ENCODE peak calls at places on chromosomes 4 and X, in five cellular contexts. F is IMR-90; U is RPMI7951; Y is naive thymus-derived CD4-positive, alpha-beta T cell; S is nephron progenitor cell. W is an unnamed sample.

GRCh38 chr4:48329193-48329592 is 12.1 kb upstream of the SLAIN2 start:
- DNase-seq in F (no peak), S (no peak), Y (no peak), U (no peak), W (no peak)

GRCh38 chr4:41887821-41888699 is 47.2 kb upstream of the TMEM33 start:
- DNase-seq in S (peak), U (peak), F (peak), Y (peak), W (peak)

GRCh38 chr4:72984351-72984750 is 85.2 kb downstream of the COX18 start:
- DNase-seq in F (no peak), U (no peak), Y (no peak), S (no peak), W (no peak)

GRCh38 chr4:121791481-121791880 is 9.6 kb upstream of the EXOSC9 start:
- DNase-seq in S (no peak), F (peak), U (peak), Y (no peak), W (no peak)

GRCh38 chr4:158914178-158914577 is 145.4 kb downstream of the FNIP2 start:
- DNase-seq in S (no peak), F (peak), Y (no peak), U (peak), W (no peak)

GRCh38 chr4:8280876-8281440 is 11.4 kb downstream of the HTRA3 start:
- DNase-seq in S (no peak), Y (no peak), F (no peak), U (no peak), W (no peak)

GRCh38 chr4:25450491-25450901 is 73.4 kb downstream of the ANAPC4 start:
- DNase-seq in F (no peak), S (no peak), U (no peak), Y (no peak), W (no peak)

GRCh38 chr4:87243426-87244053 is 23.1 kb upstream of the KLHL8 start:
- DNase-seq in Y (no peak), S (no peak), U (no peak), F (no peak), W (no peak)

GRCh38 chr4:86031927-86032326 is 327.9 kb downstream of the MAPK10 start:
- DNase-seq in S (no peak), U (peak), F (no peak), Y (no peak), W (no peak)

GRCh38 chrX:69153060-69153730 is 12.1 kb downstream of the PJA1 start:
- DNase-seq in Y (no peak), U (peak), S (peak), F (peak), W (peak)

GRCh38 chr4:89245459-89245858 is 62.1 kb downstream of the GPRIN3 start:
- DNase-seq in Y (no peak), S (no peak), U (no peak), F (no peak), W (no peak)

GRCh38 chrX:69076084-69076483 is 89.2 kb downstream of the PJA1 start:
- DNase-seq in Y (no peak), U (no peak), F (no peak), S (no peak), W (no peak)

GRCh38 chr4:10115271-10115656 is 1.3 kb downstream of the WDR1 start:
- DNase-seq in S (no peak), F (peak), U (peak), Y (no peak), W (no peak)

GRCh38 chr4:47287735-47288134 is 175.8 kb downstream of the COMMD8 start:
- DNase-seq in Y (no peak), U (peak), S (no peak), F (peak), W (no peak)

GRCh38 chr4:10587697-10588096 is 96.9 kb downstream of the CLNK start:
- DNase-seq in F (no peak), Y (peak), S (no peak), U (no peak), W (no peak)

GRCh38 chr4:2075987-2076907 is 17.1 kb downstream of the NAT8L start:
- DNase-seq in F (no peak), U (no peak), Y (no peak), S (no peak), W (no peak)

GRCh38 chr4:54063224-54063623 is 1.2 kb downstream of the CHIC2 start:
- DNase-seq in U (peak), Y (no peak), F (peak), S (no peak), W (no peak)

GRCh38 chr4:109184421-109184956 is 118.0 kb downstream of the COL25A1 start:
- DNase-seq in Y (no peak), F (no peak), S (no peak), U (no peak), W (no peak)

GRCh38 chr4:174538123-174538875 is 16.0 kb upstream of the HPGD start:
- DNase-seq in Y (no peak), S (no peak), U (no peak), F (no peak), W (no peak)

W was measured in neural crest cell.